ENCODE peak calls at places on chromosomes 7 and 10, in nine cellular contexts. Q is hepatocyte, H is lower lobe of right lung, S is HCT116, N is colonic mucosa, V is Peyer's patch, L is tibial artery, R is body of pancreas, X is A549. C is an unnamed sample.

GRCh38 chr7:98617051-98617959 is at the start of gene NPTX2:
- DNase-seq in X (no peak), Q (peak), V (no peak), L (peak), S (no peak), H (no peak), N (peak), R (peak), C (peak)

GRCh38 chr7:44733708-44734481 is 14.8 kb upstream of the ZMIZ2 start:
- DNase-seq in N (no peak), X (peak), V (no peak), Q (no peak), H (no peak), S (peak), R (no peak), L (no peak), C (no peak)

GRCh38 chr10:110395350-110396283 is 90.9 kb upstream of the SMNDC1 start:
- DNase-seq in X (peak), L (no peak), S (peak), V (no peak), Q (peak), R (peak), N (peak), H (no peak), C (no peak)

GRCh38 chr7:144818516-144818915 is 17.3 kb downstream of the TPK1 start:
- DNase-seq in L (no peak), V (peak), X (no peak), S (no peak), N (no peak), R (no peak), H (no peak), Q (no peak), C (no peak)

GRCh38 chr10:124534231-124534798 is 72.7 kb downstream of the LHPP start:
- DNase-seq in H (peak), N (no peak), Q (no peak), L (peak), V (peak), S (no peak), R (peak), X (no peak), C (peak)

GRCh38 chr7:1235501-1236131 is 2.9 kb downstream of the UNCX start:
- DNase-seq in H (no peak), X (peak), L (no peak), S (no peak), R (no peak), N (no peak), Q (no peak), V (no peak), C (no peak)

GRCh38 chr7:151244156-151244870 is 4.2 kb downstream of the SMARCD3 start:
- DNase-seq in Q (peak), N (peak), H (peak), X (peak), L (no peak), R (peak), V (peak), S (no peak), C (no peak)

GRCh38 chr7:92588561-92588960 is 1.6 kb downstream of the FAM133B start:
- DNase-seq in N (no peak), R (no peak), Q (no peak), H (no peak), V (no peak), L (no peak), S (no peak), X (peak), C (no peak)

GRCh38 chr10:43221419-43222293 is 45.2 kb downstream of the RASGEF1A start:
- DNase-seq in H (peak), R (peak), L (peak), X (no peak), S (no peak), N (no peak), Q (no peak), V (no peak), C (peak)

GRCh38 chr10:101040061-101040460 is 9.0 kb downstream of the SFXN3 start:
- DNase-seq in L (no peak), H (no peak), N (no peak), V (no peak), X (no peak), Q (no peak), S (no peak), R (no peak), C (no peak)

GRCh38 chr10:62414359-62414758 is 40.2 kb downstream of the ZNF365 start:
- DNase-seq in X (no peak), L (no peak), N (no peak), Q (no peak), R (no peak), V (no peak), S (no peak), H (no peak), C (no peak)

GRCh38 chr7:6436385-6436685 is 11.4 kb downstream of the DAGLB start:
- DNase-seq in N (no peak), V (peak), X (no peak), L (no peak), S (no peak), H (no peak), R (no peak), Q (no peak), C (peak)

GRCh38 chr7:47931788-47932425 is 16.4 kb downstream of the PKD1L1 start:
- DNase-seq in X (no peak), S (no peak), N (no peak), H (no peak), V (no peak), Q (no peak), R (no peak), L (no peak), C (no peak)

GRCh38 chr7:154646126-154647013 is 356.6 kb downstream of the PAXIP1 start:
- DNase-seq in X (no peak), H (no peak), N (no peak), S (no peak), R (no peak), L (no peak), V (no peak), Q (no peak), C (no peak)

GRCh38 chr7:112649560-112649959 is 140.6 kb downstream of the TMEM168 start:
- DNase-seq in R (no peak), H (no peak), N (no peak), X (no peak), V (no peak), Q (no peak), S (no peak), L (no peak), C (no peak)

GRCh38 chr7:86814980-86815379 is 171.3 kb downstream of the GRM3 start:
- DNase-seq in H (no peak), X (peak), R (no peak), S (peak), L (no peak), V (no peak), Q (peak), N (no peak), C (no peak)

GRCh38 chr10:85045046-85045445 is 716.7 kb downstream of the CCSER2 start:
- DNase-seq in L (no peak), V (no peak), R (no peak), H (no peak), X (no peak), Q (no peak), S (no peak), N (no peak), C (no peak)

GRCh38 chr10:53403688-53404087 is 631.1 kb upstream of the MBL2 start:
- DNase-seq in V (no peak), H (peak), X (no peak), S (no peak), Q (peak), R (peak), N (peak), L (no peak), C (peak)

GRCh38 chr10:66941491-66941890 is 15.7 kb downstream of the LRRTM3 start:
- DNase-seq in N (no peak), R (no peak), L (no peak), S (no peak), V (no peak), H (no peak), X (no peak), Q (no peak), C (peak)

GRCh38 chr10:103676851-103677417 is 178.4 kb downstream of the SH3PXD2A start:
- DNase-seq in S (no peak), Q (no peak), V (no peak), L (peak), N (no peak), H (no peak), R (no peak), X (no peak), C (no peak)

GRCh38 chr10:131082991-131083465 is 228.5 kb downstream of the TCERG1L start:
- DNase-seq in Q (no peak), H (no peak), N (no peak), R (peak), X (no peak), L (no peak), S (no peak), V (no peak), C (no peak)

GRCh38 chr7:134298902-134299683 is 17.6 kb downstream of the SLC35B4 start:
- DNase-seq in L (no peak), Q (peak), V (no peak), R (no peak), N (peak), S (no peak), X (no peak), H (no peak), C (peak)

GRCh38 chr7:77887567-77887966 is 89.0 kb downstream of the PHTF2 start:
- DNase-seq in H (no peak), N (no peak), R (no peak), S (no peak), X (no peak), V (no peak), L (no peak), Q (peak), C (no peak)

GRCh38 chr10:102643346-102644065 is 773 bp upstream of the TRIM8 start:
- DNase-seq in X (peak), H (peak), L (peak), Q (peak), V (peak), S (peak), R (peak), N (peak), C (peak)

GRCh38 chr7:67463983-67464382 is 467.4 kb downstream of the TYW1 start:
- DNase-seq in R (no peak), N (no peak), L (no peak), X (no peak), V (no peak), H (no peak), Q (no peak), S (no peak), C (no peak)

GRCh38 chr7:116093516-116094301 is 63.1 kb upstream of the TFEC start:
- DNase-seq in Q (no peak), S (no peak), V (no peak), L (no peak), X (no peak), N (no peak), H (no peak), R (no peak), C (no peak)

GRCh38 chr10:31677198-31678138 is 251.2 kb downstream of the ARHGAP12 start:
- DNase-seq in Q (no peak), S (no peak), H (no peak), N (no peak), R (no peak), L (no peak), X (no peak), V (no peak), C (no peak)

GRCh38 chr7:151699920-151700319 is 177.0 kb downstream of the PRKAG2 start:
- DNase-seq in Q (no peak), V (no peak), R (no peak), L (no peak), H (no peak), N (no peak), X (no peak), S (no peak), C (no peak)

GRCh38 chr7:38306914-38307313 is 33.5 kb upstream of the TARP start:
- DNase-seq in N (no peak), S (no peak), Q (no peak), L (no peak), H (no peak), V (no peak), R (no peak), X (no peak), C (no peak)

GRCh38 chr7:111324228-111324627 is 233.3 kb downstream of the LRRN3 start:
- DNase-seq in R (no peak), H (no peak), L (no peak), S (no peak), X (no peak), V (no peak), N (no peak), Q (no peak), C (no peak)

GRCh38 chr7:151676759-151677158 is 157.1 kb upstream of the RHEB start:
- DNase-seq in H (no peak), S (no peak), Q (no peak), L (no peak), N (no peak), R (no peak), X (no peak), V (no peak), C (no peak)

GRCh38 chr10:11238893-11239292 is 221.2 kb downstream of the CELF2 start:
- DNase-seq in L (no peak), X (no peak), V (no peak), Q (no peak), N (no peak), S (no peak), R (no peak), H (no peak), C (no peak)

GRCh38 chr10:126504051-126504760 is 115.9 kb upstream of the ADAM12 start:
- DNase-seq in X (peak), N (peak), Q (peak), H (no peak), V (no peak), L (no peak), R (peak), S (peak), C (no peak)

GRCh38 chr10:62008196-62008595 is 106.7 kb downstream of the ARID5B start:
- DNase-seq in V (no peak), R (no peak), L (no peak), S (no peak), N (no peak), H (no peak), X (no peak), Q (no peak), C (no peak)

GRCh38 chr10:123563581-123563855 is 102.6 kb upstream of the GPR26 start:
- DNase-seq in L (no peak), S (no peak), N (peak), Q (no peak), X (no peak), H (no peak), V (no peak), R (no peak), C (no peak)

GRCh38 chr10:125190961-125191360 is 30.6 kb upstream of the CTBP2 start:
- DNase-seq in R (no peak), Q (no peak), H (no peak), V (no peak), S (no peak), N (no peak), X (no peak), L (no peak), C (no peak)

GRCh38 chr10:125084191-125085186 is 75.9 kb downstream of the CTBP2 start:
- DNase-seq in H (no peak), X (peak), N (no peak), R (peak), Q (peak), S (peak), V (no peak), L (peak), C (no peak)

GRCh38 chr10:71396714-71397339 is at the start of gene CDH23:
- DNase-seq in X (peak), N (no peak), V (no peak), L (no peak), Q (peak), H (no peak), S (no peak), R (no peak), C (no peak)

GRCh38 chr10:29618341-29619171 is 16.2 kb downstream of the SVIL start:
- DNase-seq in R (peak), H (peak), L (no peak), Q (peak), S (no peak), X (peak), V (no peak), N (peak), C (no peak)

GRCh38 chr10:29622382-29622885 is 12.3 kb downstream of the SVIL start:
- DNase-seq in H (no peak), L (no peak), R (no peak), S (no peak), V (no peak), X (no peak), N (no peak), Q (no peak), C (no peak)

GRCh38 chr10:29620112-29620690 is 14.6 kb downstream of the SVIL start:
- DNase-seq in R (no peak), V (no peak), H (no peak), X (no peak), Q (no peak), S (no peak), N (no peak), L (no peak), C (no peak)

GRCh38 chr10:29619273-29619672 is 15.5 kb downstream of the SVIL start:
- DNase-seq in R (no peak), X (peak), Q (peak), N (no peak), V (no peak), L (no peak), S (no peak), H (no peak), C (no peak)

GRCh38 chr10:29621161-29621560 is 13.6 kb downstream of the SVIL start:
- DNase-seq in N (no peak), H (no peak), V (no peak), R (peak), L (peak), X (peak), S (no peak), Q (peak), C (no peak)
- H3K27ac ChIP-seq in N (no peak), H (no peak), V (no peak), R (peak), L (peak), X (peak), S (no peak), Q (peak), C (no peak)

DNA sequence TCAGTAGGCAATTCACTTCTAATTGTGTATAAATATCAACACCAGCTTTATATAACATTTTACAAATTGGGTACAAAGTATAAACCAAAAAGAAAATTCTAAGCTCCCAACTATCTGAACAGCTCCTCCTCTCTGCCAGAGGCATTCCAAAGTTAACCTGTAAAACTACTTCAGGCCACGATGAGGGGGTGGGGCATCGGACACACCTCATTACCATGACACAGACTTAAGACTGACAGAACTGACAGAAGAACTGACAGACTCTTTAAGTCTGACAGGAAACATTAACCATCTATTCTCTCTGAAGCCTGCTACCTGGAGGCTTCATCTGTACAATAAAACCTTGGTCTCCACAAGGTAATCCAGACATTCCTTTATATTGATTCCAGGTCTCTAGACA is 12.3 kb downstream of the ESYT2 start:
- DNase-seq in N (peak), L (no peak), Q (peak), H (peak), R (no peak), V (no peak), X (no peak), S (no peak), C (no peak)
- H3K4me3 ChIP-seq in N (no peak), L (no peak), Q (no peak), H (no peak), R (no peak), V (no peak), X (peak), S (no peak), C (no peak)

DNA sequence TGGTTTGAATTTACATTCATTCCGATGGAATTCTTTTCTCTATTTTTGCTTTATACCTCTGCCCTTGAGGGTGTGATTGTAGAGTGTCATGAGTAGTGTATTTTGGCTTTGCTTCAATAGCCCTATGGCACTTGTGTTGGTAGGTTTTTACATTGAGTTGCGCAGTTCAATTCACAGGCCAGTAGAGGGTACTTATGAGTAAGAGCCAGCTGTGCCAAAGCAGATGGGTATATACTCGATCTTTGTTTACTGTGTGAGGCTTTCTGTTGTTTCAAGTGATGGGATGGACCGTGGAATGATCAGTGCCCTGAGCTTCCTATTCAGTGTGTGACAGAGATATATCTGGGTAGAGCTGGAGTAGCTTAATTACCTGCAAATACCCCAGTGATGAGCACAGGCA is 4.3 kb upstream of the AKR1C3 start:
- DNase-seq in N (no peak), X (peak), Q (no peak), V (no peak), H (no peak), S (peak), R (no peak), L (no peak), C (no peak)
- TF ChIP-seq CTCF in N (peak), X (no peak), Q (no peak), V (peak), H (peak), S (peak), R (no peak), L (no peak), C (no peak)

DNA sequence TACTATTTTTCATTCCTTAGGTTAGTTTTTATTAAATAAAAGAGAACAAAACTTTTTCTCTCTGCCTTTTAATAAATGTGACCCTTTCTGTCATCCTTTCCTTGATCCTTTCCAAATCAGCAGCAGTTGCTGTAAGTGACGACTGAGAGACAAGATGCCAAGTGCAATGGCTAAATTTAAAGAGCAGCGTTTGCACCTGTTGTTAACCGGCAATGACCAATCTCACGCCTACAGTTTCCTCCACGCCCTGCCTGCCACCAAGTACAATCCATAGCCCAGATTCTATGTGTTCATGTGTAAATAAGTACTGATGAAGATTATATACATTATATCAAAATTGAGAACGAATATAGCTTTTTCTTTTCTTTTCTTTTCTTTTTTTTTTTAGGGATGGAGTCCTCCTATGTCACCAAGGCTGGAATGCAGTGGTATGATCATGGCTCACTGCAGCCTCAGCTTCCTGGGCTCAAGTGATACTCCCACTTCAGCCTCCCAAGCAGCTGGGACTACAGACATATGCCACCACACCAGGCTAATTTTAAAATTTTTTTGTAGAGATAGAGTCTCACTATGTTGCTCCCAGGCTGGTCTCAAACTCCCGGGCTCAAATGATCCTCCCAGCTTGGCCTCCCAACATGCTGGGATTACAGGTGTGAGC is 6.5 kb upstream of the MCU start:
- DNase-seq in N (peak), X (no peak), Q (no peak), S (no peak), L (no peak), R (no peak), H (no peak), V (no peak), C (no peak)
- H3K27ac ChIP-seq in N (peak), X (peak), Q (no peak), S (no peak), L (no peak), R (no peak), H (no peak), V (no peak), C (no peak)

DNA sequence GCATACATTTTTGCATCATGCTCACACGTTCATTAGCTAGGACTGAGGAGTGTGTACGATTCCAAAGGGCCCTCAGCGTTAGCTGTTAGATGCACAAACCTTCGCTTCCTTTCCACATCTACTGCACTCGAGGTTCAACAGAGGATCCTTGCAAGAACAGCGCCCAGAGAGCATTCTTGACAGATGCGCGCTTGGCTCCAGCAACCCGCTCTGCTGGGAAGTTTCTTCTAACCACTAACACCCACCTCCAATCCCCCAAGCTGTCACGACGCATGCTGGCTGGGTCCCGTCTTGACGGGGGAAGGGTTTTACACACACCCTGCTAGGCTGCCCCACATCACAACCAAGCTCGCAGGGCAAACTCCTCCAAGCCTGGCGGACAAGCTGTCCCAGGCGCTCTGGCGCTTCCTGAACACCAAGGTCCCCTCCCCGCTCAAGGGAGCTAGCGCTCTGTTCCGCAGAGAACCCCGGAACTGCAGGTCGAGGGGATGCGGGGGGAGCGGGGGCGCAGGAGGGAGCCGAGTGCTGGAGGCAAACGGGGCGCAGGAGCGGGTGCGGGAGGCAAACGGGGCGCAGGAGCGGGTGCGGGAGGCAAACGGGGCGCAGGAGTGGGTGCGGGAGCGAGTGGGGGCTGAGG is 653 bp upstream of the ADRB1 start:
- DNase-seq in L (no peak), Q (peak), N (no peak), H (peak), S (peak), R (peak), V (no peak), X (peak), C (no peak)
- H3K4me3 ChIP-seq in L (peak), Q (peak), N (peak), H (peak), S (peak), R (peak), V (peak), X (peak), C (peak)